ENCODE peak calls at places on chromosomes 7 and 10, in four cellular contexts. One of them, this sample, is unnamed.

GRCh38 chr10:66627156-66627555 is 298.7 kb upstream of the LRRTM3 start:
- DNase-seq in CD4-positive, CD25-positive, alpha-beta regulatory T cell: peak; percentile 0
- DNase-seq in lower lobe of right lung: no peak
- DNase-seq in endodermal cell: peak; percentile 68
- DNase-seq in this sample: no peak

GRCh38 chr7:140646931-140647647 is 6.5 kb upstream of the DENND2A start:
- DNase-seq in CD4-positive, CD25-positive, alpha-beta regulatory T cell: peak; percentile 49
- DNase-seq in lower lobe of right lung: no peak
- DNase-seq in endodermal cell: peak; percentile 92
- DNase-seq in this sample: no peak

GRCh38 chr10:78332013-78332412 is 298.4 kb downstream of the RPS24 start:
- DNase-seq in CD4-positive, CD25-positive, alpha-beta regulatory T cell: no peak
- DNase-seq in lower lobe of right lung: no peak
- DNase-seq in endodermal cell: no peak
- DNase-seq in this sample: no peak

GRCh38 chr10:51377070-51377931 is 303.0 kb downstream of the PRKG1 start:
- DNase-seq in CD4-positive, CD25-positive, alpha-beta regulatory T cell: no peak
- DNase-seq in lower lobe of right lung: no peak
- DNase-seq in endodermal cell: no peak
- DNase-seq in this sample: no peak

GRCh38 chr7:3892686-3893085 is 591.6 kb downstream of the SDK1 start:
- DNase-seq in CD4-positive, CD25-positive, alpha-beta regulatory T cell: no peak
- DNase-seq in lower lobe of right lung: no peak
- DNase-seq in endodermal cell: no peak
- DNase-seq in this sample: no peak

GRCh38 chr10:69451784-69452251 is 553 bp downstream of the TSPAN15 start:
- DNase-seq in CD4-positive, CD25-positive, alpha-beta regulatory T cell: peak; percentile 25
- DNase-seq in lower lobe of right lung: peak; percentile 84
- DNase-seq in endodermal cell: peak; percentile 84
- DNase-seq in this sample: no peak

GRCh38 chr7:128265156-128265905 is 24.3 kb downstream of the LEP start:
- DNase-seq in CD4-positive, CD25-positive, alpha-beta regulatory T cell: no peak
- DNase-seq in lower lobe of right lung: no peak
- DNase-seq in endodermal cell: no peak
- DNase-seq in this sample: no peak

GRCh38 chr7:2725178-2726105 is 37.4 kb downstream of the AMZ1 start:
- DNase-seq in CD4-positive, CD25-positive, alpha-beta regulatory T cell: no peak
- DNase-seq in lower lobe of right lung: peak; percentile 41
- DNase-seq in endodermal cell: peak; percentile 38
- DNase-seq in this sample: no peak

GRCh38 chr10:108544500-108545120 is 1378.7 kb downstream of the XPNPEP1 start:
- DNase-seq in CD4-positive, CD25-positive, alpha-beta regulatory T cell: peak; percentile 22
- DNase-seq in lower lobe of right lung: peak; percentile 69
- DNase-seq in endodermal cell: peak; percentile 90
- DNase-seq in this sample: no peak

GRCh38 chr7:112157072-112157471 is 49.1 kb downstream of the DOCK4 start:
- DNase-seq in CD4-positive, CD25-positive, alpha-beta regulatory T cell: no peak
- DNase-seq in lower lobe of right lung: no peak
- DNase-seq in endodermal cell: no peak
- DNase-seq in this sample: no peak

GRCh38 chr10:104327745-104328635 is 10.3 kb downstream of the ITPRIP start:
- DNase-seq in CD4-positive, CD25-positive, alpha-beta regulatory T cell: no peak
- DNase-seq in lower lobe of right lung: peak; percentile 57
- DNase-seq in endodermal cell: peak; percentile 70
- DNase-seq in this sample: no peak

GRCh38 chr7:122307228-122307619 is 2.7 kb upstream of the FEZF1 start:
- DNase-seq in CD4-positive, CD25-positive, alpha-beta regulatory T cell: no peak
- DNase-seq in lower lobe of right lung: no peak
- DNase-seq in endodermal cell: peak; percentile 83
- DNase-seq in this sample: no peak

GRCh38 chr7:158587425-158588084 is at the start of gene PTPRN2:
- DNase-seq in CD4-positive, CD25-positive, alpha-beta regulatory T cell: peak; percentile 42
- DNase-seq in lower lobe of right lung: peak; percentile 66
- DNase-seq in endodermal cell: peak; percentile 89
- DNase-seq in this sample: peak; percentile 34

GRCh38 chr7:22548313-22548712 is 48.3 kb upstream of the STEAP1B start:
- DNase-seq in CD4-positive, CD25-positive, alpha-beta regulatory T cell: no peak
- DNase-seq in lower lobe of right lung: no peak
- DNase-seq in endodermal cell: no peak
- DNase-seq in this sample: no peak

GRCh38 chr7:818031-818699 is 14.1 kb upstream of the SUN1 start:
- DNase-seq in CD4-positive, CD25-positive, alpha-beta regulatory T cell: peak; percentile 60
- DNase-seq in lower lobe of right lung: no peak
- DNase-seq in endodermal cell: no peak
- DNase-seq in this sample: no peak

GRCh38 chr10:110396284-110396651 is 91.5 kb upstream of the SMNDC1 start:
- DNase-seq in CD4-positive, CD25-positive, alpha-beta regulatory T cell: no peak
- DNase-seq in lower lobe of right lung: no peak
- DNase-seq in endodermal cell: no peak
- DNase-seq in this sample: no peak

GRCh38 chr7:69630292-69630691 is 32.0 kb downstream of the AUTS2 start:
- DNase-seq in CD4-positive, CD25-positive, alpha-beta regulatory T cell: no peak
- DNase-seq in lower lobe of right lung: no peak
- DNase-seq in endodermal cell: no peak
- DNase-seq in this sample: no peak

GRCh38 chr10:128922172-128922571 is 544.9 kb upstream of the MGMT start:
- DNase-seq in CD4-positive, CD25-positive, alpha-beta regulatory T cell: no peak
- DNase-seq in lower lobe of right lung: no peak
- DNase-seq in endodermal cell: no peak
- DNase-seq in this sample: no peak

GRCh38 chr7:151454306-151454705 is 14.4 kb upstream of the CRYGN start:
- DNase-seq in CD4-positive, CD25-positive, alpha-beta regulatory T cell: no peak
- DNase-seq in lower lobe of right lung: no peak
- DNase-seq in endodermal cell: peak; percentile 43
- DNase-seq in this sample: no peak

GRCh38 chr7:101953248-101953819 is 135.9 kb downstream of the CUX1 start:
- DNase-seq in CD4-positive, CD25-positive, alpha-beta regulatory T cell: peak; percentile 17
- DNase-seq in lower lobe of right lung: no peak
- DNase-seq in endodermal cell: no peak
- DNase-seq in this sample: no peak

GRCh38 chr7:128381161-128381821 is 19.8 kb upstream of the PRRT4 start:
- DNase-seq in CD4-positive, CD25-positive, alpha-beta regulatory T cell: peak; percentile 37
- DNase-seq in lower lobe of right lung: peak; percentile 65
- DNase-seq in endodermal cell: peak; percentile 95
- DNase-seq in this sample: no peak

GRCh38 chr7:103766630-103767029 is 222.8 kb downstream of the RELN start:
- DNase-seq in CD4-positive, CD25-positive, alpha-beta regulatory T cell: no peak
- DNase-seq in lower lobe of right lung: no peak
- DNase-seq in endodermal cell: no peak
- DNase-seq in this sample: no peak

GRCh38 chr7:49643321-49643720 is 130.1 kb upstream of the VWC2 start:
- DNase-seq in CD4-positive, CD25-positive, alpha-beta regulatory T cell: no peak
- DNase-seq in lower lobe of right lung: no peak
- DNase-seq in endodermal cell: no peak
- DNase-seq in this sample: no peak

GRCh38 chr7:129923709-129924108 is 29.1 kb downstream of the UBE2H start:
- DNase-seq in CD4-positive, CD25-positive, alpha-beta regulatory T cell: no peak
- DNase-seq in lower lobe of right lung: no peak
- DNase-seq in endodermal cell: no peak
- DNase-seq in this sample: no peak

DNA sequence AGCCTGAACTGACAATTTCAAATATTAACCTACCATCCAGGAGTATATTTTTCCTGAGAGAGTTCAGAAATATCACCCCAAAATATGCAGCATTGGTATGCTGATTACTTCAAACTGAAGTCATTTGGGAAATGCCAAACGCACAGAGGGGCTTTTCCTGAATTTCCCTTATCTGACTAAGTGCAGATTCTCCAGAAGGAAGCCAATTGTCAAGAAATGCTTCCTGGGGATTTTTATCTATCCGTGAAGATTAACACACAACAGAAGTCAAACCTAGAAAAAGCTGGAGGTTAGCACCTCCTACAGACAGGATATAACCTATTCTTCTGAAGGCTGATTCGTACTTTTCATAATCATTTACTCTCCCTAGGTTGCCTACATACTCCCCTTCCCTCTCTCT is 91.0 kb downstream of the AKR1D1 start:
- DNase-seq in CD4-positive, CD25-positive, alpha-beta regulatory T cell: no peak
- DNase-seq in lower lobe of right lung: no peak
- DNase-seq in endodermal cell: no peak
- DNase-seq in this sample: no peak
- H3K27ac ChIP-seq in CD4-positive, CD25-positive, alpha-beta regulatory T cell: no peak overlapping the region
- H3K27ac ChIP-seq in lower lobe of right lung: no peak overlapping the region
- H3K27ac ChIP-seq in endodermal cell: peak overlapping the region; percentile 13
- H3K27ac ChIP-seq in this sample: no peak overlapping the region

DNA sequence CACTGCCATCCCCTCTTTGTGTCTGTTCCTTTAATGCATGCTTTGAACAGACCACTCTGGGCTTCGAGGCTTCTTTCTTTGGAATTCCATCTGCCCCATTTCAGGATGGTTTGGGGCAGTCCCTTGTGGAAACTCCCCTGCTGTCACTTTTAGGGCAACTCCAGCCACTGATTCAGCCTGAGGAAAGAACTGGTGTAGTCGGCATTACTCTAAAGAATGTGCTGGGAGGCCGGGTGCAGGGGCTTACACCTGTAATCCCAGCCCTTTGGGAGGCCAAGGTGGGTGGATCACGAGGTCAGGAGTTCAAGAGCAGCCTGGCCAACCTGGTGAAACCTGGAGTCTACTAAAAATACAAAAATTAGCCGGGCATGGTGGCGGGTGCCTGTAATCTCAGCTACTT is 358.1 kb upstream of the NUPR2 start:
- DNase-seq in CD4-positive, CD25-positive, alpha-beta regulatory T cell: no peak
- DNase-seq in lower lobe of right lung: no peak
- DNase-seq in endodermal cell: no peak
- DNase-seq in this sample: no peak
- H3K9me3 ChIP-seq in CD4-positive, CD25-positive, alpha-beta regulatory T cell: peaks cover 98% of the 10 kb centered on the region
- H3K9me3 ChIP-seq in lower lobe of right lung: peaks cover 75% of the 10 kb centered on the region
- H3K9me3 ChIP-seq in endodermal cell: peaks cover 82% of the 10 kb centered on the region
- H3K9me3 ChIP-seq in this sample: peaks cover 29% of the 10 kb centered on the region

DNA sequence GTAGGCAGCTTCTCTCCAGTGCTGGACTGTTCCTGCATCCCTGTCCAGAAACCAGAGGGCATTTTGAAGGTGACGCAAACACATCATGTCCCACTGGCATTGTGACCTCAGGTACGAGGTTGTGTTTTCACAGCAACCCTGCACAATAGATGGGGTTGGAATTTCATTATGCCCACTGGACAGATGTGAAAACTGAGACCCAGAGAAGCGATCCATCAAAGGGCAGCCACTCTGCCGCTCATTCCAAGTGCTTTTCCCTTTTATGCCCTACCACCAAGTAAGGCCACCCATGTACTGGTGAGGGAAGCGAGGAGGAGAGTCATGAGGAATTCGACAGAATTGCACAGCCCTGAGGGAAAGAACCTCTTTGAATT is 63.3 kb downstream of the CALML3 start:
- DNase-seq in CD4-positive, CD25-positive, alpha-beta regulatory T cell: no peak
- DNase-seq in lower lobe of right lung: no peak
- DNase-seq in endodermal cell: no peak
- DNase-seq in this sample: no peak
- H3K27ac ChIP-seq in CD4-positive, CD25-positive, alpha-beta regulatory T cell: no peak overlapping the region
- H3K27ac ChIP-seq in lower lobe of right lung: no peak overlapping the region
- H3K27ac ChIP-seq in endodermal cell: no peak overlapping the region
- H3K27ac ChIP-seq in this sample: no peak overlapping the region

DNA sequence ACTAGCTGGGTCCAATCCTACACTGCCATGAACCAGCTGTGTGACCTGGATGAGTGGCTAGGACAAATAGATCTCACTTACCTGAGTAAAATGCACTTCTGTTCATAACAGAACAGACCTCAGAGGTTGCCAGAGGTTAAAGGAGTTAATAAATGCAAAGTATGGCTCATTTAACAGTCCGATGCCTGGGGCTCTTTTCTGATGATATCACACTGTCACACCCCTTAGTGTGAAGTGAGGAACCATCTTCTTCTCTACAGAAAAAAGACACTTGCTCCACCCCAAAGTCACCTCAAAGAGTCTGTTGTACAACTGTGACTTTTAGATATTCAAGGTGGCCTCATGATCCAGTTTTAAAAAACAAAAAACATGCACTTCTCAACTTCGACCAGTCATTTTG is 21.5 kb upstream of the TARP start:
- DNase-seq in CD4-positive, CD25-positive, alpha-beta regulatory T cell: no peak
- DNase-seq in lower lobe of right lung: no peak
- DNase-seq in endodermal cell: no peak
- DNase-seq in this sample: no peak
- H3K9me3 ChIP-seq in CD4-positive, CD25-positive, alpha-beta regulatory T cell: no peaks in the 10 kb centered on the region
- H3K9me3 ChIP-seq in lower lobe of right lung: no peaks in the 10 kb centered on the region
- H3K9me3 ChIP-seq in endodermal cell: no peaks in the 10 kb centered on the region
- H3K9me3 ChIP-seq in this sample: no peaks in the 10 kb centered on the region

GRCh38 chr10:46080886-46081285 is 34.8 kb upstream of the MSMB start:
- DNase-seq in CD4-positive, CD25-positive, alpha-beta regulatory T cell: no peak
- DNase-seq in lower lobe of right lung: no peak
- DNase-seq in endodermal cell: no peak
- DNase-seq in this sample: no peak
- H3K27ac ChIP-seq in CD4-positive, CD25-positive, alpha-beta regulatory T cell: no peak overlapping the region
- H3K27ac ChIP-seq in lower lobe of right lung: no peak overlapping the region
- H3K27ac ChIP-seq in endodermal cell: no peak overlapping the region
- H3K27ac ChIP-seq in this sample: no peak overlapping the region

GRCh38 chr7:25091757-25092156 is 33.3 kb downstream of the CYCS start:
- DNase-seq in CD4-positive, CD25-positive, alpha-beta regulatory T cell: no peak
- DNase-seq in lower lobe of right lung: no peak
- DNase-seq in endodermal cell: no peak
- DNase-seq in this sample: no peak
- H3K9me3 ChIP-seq in CD4-positive, CD25-positive, alpha-beta regulatory T cell: no peaks in the 10 kb centered on the region
- H3K9me3 ChIP-seq in lower lobe of right lung: no peaks in the 10 kb centered on the region
- H3K9me3 ChIP-seq in endodermal cell: peaks cover 10% of the 10 kb centered on the region
- H3K9me3 ChIP-seq in this sample: no peaks in the 10 kb centered on the region

GRCh38 chr10:4775808-4776207 is 50.2 kb upstream of the AKR1E2 start:
- DNase-seq in CD4-positive, CD25-positive, alpha-beta regulatory T cell: no peak
- DNase-seq in lower lobe of right lung: no peak
- DNase-seq in endodermal cell: no peak
- DNase-seq in this sample: no peak
- H3K27ac ChIP-seq in CD4-positive, CD25-positive, alpha-beta regulatory T cell: no peak overlapping the region
- H3K27ac ChIP-seq in lower lobe of right lung: no peak overlapping the region
- H3K27ac ChIP-seq in endodermal cell: no peak overlapping the region
- H3K27ac ChIP-seq in this sample: no peak overlapping the region

GRCh38 chr7:96996111-96996936 is 9.0 kb upstream of the DLX6 start:
- DNase-seq in CD4-positive, CD25-positive, alpha-beta regulatory T cell: no peak
- DNase-seq in lower lobe of right lung: no peak
- DNase-seq in endodermal cell: peak; percentile 78
- DNase-seq in this sample: no peak
- H3K9me3 ChIP-seq in CD4-positive, CD25-positive, alpha-beta regulatory T cell: peaks cover 5% of the 10 kb centered on the region
- H3K9me3 ChIP-seq in lower lobe of right lung: no peaks in the 10 kb centered on the region
- H3K9me3 ChIP-seq in endodermal cell: peaks cover 15% of the 10 kb centered on the region
- H3K9me3 ChIP-seq in this sample: no peaks in the 10 kb centered on the region

DNA sequence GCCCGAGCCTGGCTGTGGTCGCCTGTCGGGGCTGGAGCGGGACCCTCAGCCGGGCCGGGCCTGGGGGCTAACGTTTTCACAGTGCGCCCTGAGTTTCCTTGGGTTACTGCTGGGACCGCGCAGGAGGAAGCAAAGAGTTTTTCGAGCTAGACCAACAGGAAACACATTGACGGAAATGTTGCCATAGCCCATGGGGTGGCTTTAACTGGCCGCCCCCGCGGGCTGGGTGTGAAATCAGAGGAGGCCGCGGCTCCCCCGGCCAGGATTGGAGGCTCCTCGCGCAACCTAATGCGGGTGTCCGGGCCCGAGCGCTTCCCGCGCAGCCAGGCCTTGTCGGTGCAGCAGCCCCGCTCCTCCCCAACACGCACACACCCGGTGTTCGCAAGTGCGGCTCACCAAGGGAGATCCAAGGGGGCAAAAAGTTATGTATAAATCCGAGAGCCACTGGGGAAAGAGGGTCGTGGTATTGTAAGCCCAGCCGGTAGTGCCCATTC is 1.9 kb downstream of the HHEX start:
- DNase-seq in CD4-positive, CD25-positive, alpha-beta regulatory T cell: no peak
- DNase-seq in lower lobe of right lung: peak; percentile 84
- DNase-seq in endodermal cell: peak; percentile 78
- DNase-seq in this sample: no peak
- H3K27ac ChIP-seq in CD4-positive, CD25-positive, alpha-beta regulatory T cell: no peak overlapping the region
- H3K27ac ChIP-seq in lower lobe of right lung: peak overlapping the region; percentile 90
- H3K27ac ChIP-seq in endodermal cell: no peak overlapping the region
- H3K27ac ChIP-seq in this sample: no peak overlapping the region